ENCODE peak calls at places on chromosomes 11 and 22, in five cellular contexts. P is AG09319, X is esophagus squamous epithelium, N is GM04504, L is mucosa of gallbladder. T is an unnamed sample.

GRCh38 chr11:117175781-117176180 is 2.8 kb upstream of the SIDT2 start:
- DNase-seq in P (no peak), X (no peak), L (no peak), N (no peak), T (no peak)

GRCh38 chr11:71459767-71460320 is 6.8 kb downstream of the NADSYN1 start:
- DNase-seq in N (no peak), L (no peak), P (no peak), X (no peak), T (no peak)

GRCh38 chr11:2665747-2666710 is 33.8 kb downstream of the KCNQ1OT1 start:
- DNase-seq in N (no peak), X (no peak), P (no peak), L (peak), T (no peak)

GRCh38 chr11:3368199-3368598 is 10.7 kb downstream of the ZNF195 start:
- DNase-seq in N (no peak), X (no peak), P (no peak), L (no peak), T (no peak)

GRCh38 chr11:109739374-109739773 is 317.4 kb downstream of the C11orf87 start:
- DNase-seq in P (no peak), L (no peak), N (no peak), X (no peak), T (no peak)

GRCh38 chr11:61332823-61333637 is at the start of the genes DDB1 and TKFC:
- DNase-seq in N (peak), P (peak), L (peak), X (peak), T (peak)

GRCh38 chr11:1732421-1733008 is 17.9 kb downstream of the IFITM10 start:
- DNase-seq in N (no peak), P (no peak), X (no peak), L (no peak), T (peak)

GRCh38 chr11:60711316-60711715 is 11.9 kb downstream of the MS4A8 start:
- DNase-seq in X (no peak), L (peak), P (no peak), N (no peak), T (no peak)

GRCh38 chr22:41021039-41021654 is 70.0 kb downstream of the RBX1 start:
- DNase-seq in L (no peak), X (no peak), P (no peak), N (no peak), T (no peak)

GRCh38 chr11:46557684-46558151 is 36.1 kb downstream of the AMBRA1 start:
- DNase-seq in N (no peak), L (no peak), X (no peak), P (no peak), T (no peak)

GRCh38 chr22:40898850-40899357 is 37.0 kb upstream of the DNAJB7 start:
- DNase-seq in X (no peak), N (peak), L (no peak), P (peak), T (peak)

GRCh38 chr22:46113910-46114517 is 36.3 kb upstream of the PPARA start:
- DNase-seq in P (no peak), X (no peak), N (no peak), L (no peak), T (no peak)

GRCh38 chr11:20443596-20443995 is 56.1 kb downstream of the PRMT3 start:
- DNase-seq in N (peak), X (no peak), P (no peak), L (no peak), T (peak)

GRCh38 chr11:134001101-134001500 is 44.3 kb upstream of the IGSF9B start:
- DNase-seq in N (no peak), P (no peak), L (no peak), X (no peak), T (no peak)

GRCh38 chr11:96306600-96306932 is 36.4 kb downstream of the MAML2 start:
- DNase-seq in N (no peak), L (no peak), P (no peak), X (no peak), T (no peak)

GRCh38 chr22:42857845-42858481 is 890 bp upstream of the ARFGAP3 start:
- DNase-seq in L (no peak), N (no peak), P (no peak), X (no peak), T (no peak)

GRCh38 chr22:36465232-36466021 is 16.0 kb downstream of the TXN2 start:
- DNase-seq in P (no peak), X (no peak), N (peak), L (peak), T (peak)

GRCh38 chr22:46348099-46348695 is 12.7 kb downstream of the TRMU start:
- DNase-seq in P (no peak), N (no peak), L (no peak), X (no peak), T (no peak)

GRCh38 chr11:88012456-88012855 is 162.8 kb downstream of the RAB38 start:
- DNase-seq in X (no peak), N (no peak), L (no peak), P (no peak), T (no peak)

GRCh38 chr22:47605886-47606285 is 843.4 kb downstream of the TBC1D22A start:
- DNase-seq in N (no peak), P (no peak), L (no peak), X (no peak), T (no peak)

GRCh38 chr22:38858492-38858891 is 13.5 kb downstream of the CBX6 start:
- DNase-seq in L (no peak), N (no peak), P (no peak), X (no peak), T (no peak)

GRCh38 chr11:537622-538430 is 499 bp downstream of the LRRC56 start:
- DNase-seq in P (no peak), L (no peak), N (no peak), X (no peak), T (no peak)

GRCh38 chr11:132220464-132220863 is 850.0 kb downstream of the NTM start:
- DNase-seq in X (no peak), P (peak), L (no peak), N (peak), T (no peak)

GRCh38 chr22:17783317-17783716 is 9.0 kb upstream of the BID start:
- DNase-seq in L (no peak), N (no peak), P (no peak), X (no peak), T (no peak)

GRCh38 chr11:74731301-74732094 is at the start of gene CHRDL2:
- DNase-seq in L (peak), P (no peak), X (no peak), N (no peak), T (peak)

GRCh38 chr11:129364143-129364654 is 11.4 kb upstream of the BARX2 start:
- DNase-seq in N (peak), X (no peak), P (peak), L (peak), T (peak)

GRCh38 chr11:43517518-43517917 is 158.8 kb downstream of the TTC17 start:
- DNase-seq in L (no peak), X (no peak), P (no peak), N (no peak), T (no peak)

GRCh38 chr22:19631899-19632670 is 82.2 kb upstream of the SEPTIN5 start:
- DNase-seq in P (no peak), L (no peak), X (no peak), N (peak), T (peak)

GRCh38 chr22:19035474-19036228 is 86.6 kb downstream of the DGCR2 start:
- DNase-seq in L (no peak), X (no peak), P (no peak), N (no peak), T (no peak)

GRCh38 chr11:129283141-129283540 is 91.0 kb upstream of the ARHGAP32 start:
- DNase-seq in X (no peak), N (no peak), P (no peak), L (peak), T (peak)

GRCh38 chr11:34548278-34548677 is 34.7 kb upstream of the ELF5 start:
- DNase-seq in N (no peak), P (no peak), X (no peak), L (no peak), T (no peak)

GRCh38 chr22:48531721-48532435 is 1295.8 kb downstream of the BRD1 start:
- DNase-seq in X (no peak), L (no peak), P (no peak), N (no peak), T (no peak)

GRCh38 chr11:1017269-1018005 is 19.1 kb downstream of the MUC6 start:
- DNase-seq in N (no peak), X (no peak), L (no peak), P (no peak), T (no peak)

T was measured in T47D.